ENCODE peak calls at places on chromosomes 13 and 19, in nine cellular contexts. I, U, V, W, L, S, H, X and R are unnamed samples.

GRCh38 chr19:31555634-31556215 is 206.5 kb upstream of the TSHZ3 start:
- DNase-seq in I (no peak), U (no peak), V (no peak), W (no peak), L (no peak), S (no peak), H (no peak), X (no peak), R (no peak)

GRCh38 chr13:49023441-49023840 is 47.7 kb downstream of the FNDC3A start:
- DNase-seq in I (no peak), U (peak), V (no peak), W (peak), L (no peak), S (no peak), H (peak), X (no peak), R (no peak)

GRCh38 chr19:45440873-45441654 is 17.3 kb upstream of the ERCC1 start:
- DNase-seq in I (no peak), U (peak), V (no peak), W (no peak), L (no peak), S (no peak), H (peak), X (peak), R (no peak)

GRCh38 chr19:6071103-6071485 is 39.2 kb downstream of the RFX2 start:
- DNase-seq in I (no peak), U (peak), V (no peak), W (no peak), L (no peak), S (no peak), H (peak), X (no peak), R (no peak)

GRCh38 chr13:26623125-26623524 is 65.6 kb downstream of the WASF3 start:
- DNase-seq in I (no peak), U (peak), V (no peak), W (no peak), L (no peak), S (no peak), H (no peak), X (peak), R (no peak)

GRCh38 chr19:47228937-47229673 is 1.9 kb downstream of the BBC3 start:
- DNase-seq in I (peak), U (peak), V (peak), W (no peak), L (no peak), S (no peak), H (peak), X (peak), R (peak)

GRCh38 chr13:30872685-30873443 is 33.2 kb upstream of the MEDAG start:
- DNase-seq in I (no peak), U (peak), V (no peak), W (peak), L (peak), S (no peak), H (peak), X (peak), R (no peak)

GRCh38 chr13:78067290-78067689 is 148.7 kb upstream of the EDNRB start:
- DNase-seq in I (no peak), U (no peak), V (no peak), W (no peak), L (no peak), S (no peak), H (no peak), X (no peak), R (no peak)

GRCh38 chr19:47581605-47582319 is 8.8 kb upstream of the ZNF541 start:
- DNase-seq in I (no peak), U (no peak), V (no peak), W (no peak), L (no peak), S (no peak), H (no peak), X (no peak), R (no peak)